ENCODE peak calls at places on chromosome 15, in eight cellular contexts. Z, X, A, W, H, O, L and F are unnamed samples.

GRCh38 chr15:70248116-70249025 is 150.7 kb upstream of the TLE3 start:
- DNase-seq in Z (no peak), X (peak; percentile 40), A (peak; percentile 34), W (no peak), H (no peak), O (no peak), L (no peak), F (no peak)

GRCh38 chr15:66935121-66935520 is 130.3 kb upstream of the SMAD3 start:
- DNase-seq in Z (no peak), X (no peak), A (no peak), W (no peak), H (no peak), O (no peak), L (no peak), F (no peak)

GRCh38 chr15:89192771-89193170 is 28.6 kb downstream of the RLBP1 start:
- DNase-seq in Z (no peak), X (no peak), A (no peak), W (no peak), H (no peak), O (no peak), L (no peak), F (no peak)

GRCh38 chr15:93231261-93231939 is 142.4 kb upstream of the RGMA start:
- DNase-seq in Z (no peak), X (no peak), A (no peak), W (no peak), H (no peak), O (no peak), L (no peak), F (no peak)

GRCh38 chr15:40047413-40048154 is 8.6 kb upstream of the SRP14 start:
- DNase-seq in Z (peak; percentile 41), X (no peak), A (peak; percentile 64), W (peak; percentile 84), H (peak; percentile 59), O (no peak), L (peak; percentile 68), F (no peak)

GRCh38 chr15:58595516-58596238 is 153.8 kb downstream of the ADAM10 start:
- DNase-seq in Z (no peak), X (no peak), A (no peak), W (no peak), H (no peak), O (no peak), L (no peak), F (no peak)

GRCh38 chr15:70703483-70703882 is 59.9 kb downstream of the UACA start:
- DNase-seq in Z (no peak), X (no peak), A (no peak), W (peak; percentile 45), H (peak; percentile 7), O (no peak), L (no peak), F (no peak)

GRCh38 chr15:44882499-44882968 is 74.0 kb upstream of the TERB2 start:
- DNase-seq in Z (no peak), X (no peak), A (no peak), W (no peak), H (no peak), O (no peak), L (no peak), F (no peak)

GRCh38 chr15:22794621-22795167 is 8.2 kb downstream of the NIPA1 start:
- DNase-seq in Z (no peak), X (no peak), A (no peak), W (no peak), H (no peak), O (no peak), L (no peak), F (no peak)

GRCh38 chr15:74917676-74918075 is 11.0 kb upstream of the FAM219B start:
- DNase-seq in Z (no peak), X (no peak), A (no peak), W (peak; percentile 27), H (no peak), O (no peak), L (no peak), F (no peak)